ENCODE peak calls at places on chromosome 16, in four cellular contexts. X is substantia nigra; D is activated effector memory CD4-positive, alpha-beta T cell treated with anti-CD3 and anti-CD28 coated beads, Interleukin-2, amount 50 U/mL, for 16 hours; Z is Daoy. U is an unnamed sample.
A peak's percentile ranks its signal among the peaks of the same experiment; 100 is the strongest.

GRCh38 chr16:24491721-24492120 is 47.6 kb upstream of the RBBP6 start:
- DNase-seq in Z (peak; percentile 22), D (no peak), X (no peak), U (no peak)

GRCh38 chr16:84826558-84826941 is 6.8 kb downstream of the CRISPLD2 start:
- DNase-seq in Z (peak; percentile 25), X (no peak), D (no peak), U (no peak)

GRCh38 chr16:48499822-48500440 is 110.0 kb downstream of the N4BP1 start:
- DNase-seq in D (no peak), Z (peak; percentile 12), X (no peak), U (no peak)

GRCh38 chr16:75109732-75110243 is 6.8 kb downstream of the LDHD start:
- DNase-seq in X (peak; percentile 47), Z (no peak), D (no peak), U (peak; percentile 79)

GRCh38 chr16:87441886-87442580 is 49.9 kb downstream of the MAP1LC3B start:
- DNase-seq in Z (no peak), D (no peak), X (no peak), U (no peak)

GRCh38 chr16:68973611-68974120 is 130.3 kb downstream of the TANGO6 start:
- DNase-seq in D (no peak), X (no peak), Z (no peak), U (no peak)

GRCh38 chr16:54935411-54936085 is 4.9 kb downstream of the IRX5 start:
- DNase-seq in D (no peak), X (no peak), Z (no peak), U (no peak)

GRCh38 chr16:81265658-81266451 is 27.4 kb downstream of the BCO1 start:
- DNase-seq in D (no peak), Z (no peak), X (peak; percentile 50), U (no peak)

GRCh38 chr16:1296688-1297412 is 12.6 kb upstream of the UBE2I start:
- DNase-seq in X (no peak), Z (peak; percentile 87), D (no peak), U (no peak)

GRCh38 chr16:85902366-85903155 is 3.6 kb downstream of the IRF8 start:
- DNase-seq in Z (no peak), X (no peak), D (peak; percentile 73), U (peak; percentile 89)

GRCh38 chr16:89837014-89837546 is 8.8 kb downstream of the SPIRE2 start:
- DNase-seq in Z (no peak), D (no peak), X (no peak), U (no peak)

GRCh38 chr16:8644513-8645140 is 23.1 kb downstream of the METTL22 start:
- DNase-seq in X (peak; percentile 11), D (no peak), Z (no peak), U (peak; percentile 90)

GRCh38 chr16:85375282-85375681 is 237.8 kb upstream of the GSE1 start:
- DNase-seq in Z (no peak), X (no peak), D (no peak), U (no peak)

GRCh38 chr16:54936086-54936978 is 5.7 kb downstream of the IRX5 start:
- DNase-seq in D (peak; percentile 61), Z (no peak), X (no peak), U (no peak)

U was measured in spleen.